ENCODE peak calls at places on chromosomes 5 and 9, in eight cellular contexts. N is testis; S is amniotic epithelial cell; K is NCI-H1092; U is M059J; L is posterior vena cava; E is stimulated activated CD4-positive, alpha-beta T cell treated with anti-CD3 and anti-CD28 coated beads, Interleukin-2, amount 100 ng/mL, for 48 hours; J is heart right ventricle. P is an unnamed sample.

GRCh38 chr9:38053697-38054461 is 15.1 kb downstream of the SHB start:
- DNase-seq in L (no peak), U (no peak), J (no peak), K (no peak), E (no peak), N (no peak), S (no peak), P (no peak)

GRCh38 chr9:77488439-77489126 is 159.5 kb downstream of the GNA14 start:
- DNase-seq in J (no peak), L (no peak), E (no peak), S (no peak), K (no peak), U (peak), N (no peak), P (peak)

GRCh38 chr9:36891341-36891811 is 142.7 kb downstream of the PAX5 start:
- DNase-seq in L (peak), E (no peak), U (no peak), K (no peak), N (no peak), S (no peak), J (no peak), P (no peak)

GRCh38 chr5:24226492-24226891 is 418.3 kb downstream of the CDH10 start:
- DNase-seq in L (no peak), E (no peak), U (peak), N (no peak), S (no peak), J (no peak), K (no peak), P (no peak)

GRCh38 chr9:128007566-128008138 is 26.9 kb upstream of the EEIG1 start:
- DNase-seq in K (no peak), J (peak), L (peak), E (peak), S (peak), U (peak), N (peak), P (peak)

GRCh38 chr5:177491429-177491945 is 5.9 kb downstream of the PDLIM7 start:
- DNase-seq in E (peak), J (no peak), U (no peak), S (no peak), K (no peak), N (peak), L (no peak), P (no peak)

GRCh38 chr9:35793461-35793860 is 2.1 kb downstream of the NPR2 start:
- DNase-seq in L (no peak), N (no peak), E (no peak), U (no peak), J (no peak), K (no peak), S (no peak), P (no peak)

GRCh38 chr5:172688735-172689572 is 47.9 kb downstream of the NEURL1B start:
- DNase-seq in E (no peak), L (no peak), J (no peak), K (no peak), U (no peak), N (peak), S (no peak), P (no peak)

GRCh38 chr5:31492824-31493223 is 39.1 kb downstream of the DROSHA start:
- DNase-seq in U (no peak), L (no peak), S (no peak), E (no peak), N (no peak), K (no peak), J (no peak), P (peak)

P was measured in iris pigment epithelial cell.